ENCODE peak calls at places on chromosomes 16 and 17, in four cellular contexts. F, H, Y and G are unnamed samples.

GRCh38 chr17:32805029-32805976 is 71.6 kb downstream of the MYO1D start:
- DNase-seq in F (peak; percentile 58), H (no peak), Y (no peak), G (no peak)

GRCh38 chr17:79845601-79845949 is 6.3 kb upstream of the CBX4 start:
- DNase-seq in F (no peak), H (peak; percentile 51), Y (no peak), G (no peak)

GRCh38 chr16:12178251-12178990 is 201.9 kb downstream of the SNX29 start:
- DNase-seq in F (no peak), H (peak; percentile 44), Y (peak; percentile 66), G (no peak)

GRCh38 chr17:8829036-8829941 is 30.1 kb upstream of the MFSD6L start:
- DNase-seq in F (no peak), H (no peak), Y (no peak), G (no peak)

GRCh38 chr17:58005031-58005727 is 1.9 kb downstream of the SRSF1 start:
- DNase-seq in F (peak; percentile 19), H (no peak), Y (no peak), G (no peak)

GRCh38 chr16:15777533-15778203 is 79.2 kb downstream of the MYH11 start:
- DNase-seq in F (peak; percentile 19), H (no peak), Y (no peak), G (no peak)

GRCh38 chr17:18226284-18226945 is 980 bp downstream of the LLGL1 start:
- DNase-seq in F (no peak), H (no peak), Y (no peak), G (no peak)

GRCh38 chr17:37702605-37703004 is 42.3 kb downstream of the HNF1B start:
- DNase-seq in F (peak; percentile 86), H (no peak), Y (no peak), G (no peak)

GRCh38 chr17:75587718-75588545 is at the start of gene MYO15B:
- DNase-seq in F (no peak), H (peak; percentile 70), Y (peak; percentile 72), G (peak; percentile 76)

GRCh38 chr16:85940214-85940613 is 41.3 kb downstream of the IRF8 start:
- DNase-seq in F (no peak), H (no peak), Y (no peak), G (no peak)

GRCh38 chr17:11274106-11274505 is 33.1 kb downstream of the SHISA6 start:
- DNase-seq in F (no peak), H (no peak), Y (no peak), G (no peak)

GRCh38 chr16:3401719-3402397 is 843 bp downstream of the ZNF174 start:
- DNase-seq in F (no peak), H (no peak), Y (no peak), G (no peak)

GRCh38 chr17:40260528-40260927 is 27.2 kb upstream of the CDC6 start:
- DNase-seq in F (no peak), H (no peak), Y (no peak), G (no peak)

GRCh38 chr17:7184091-7184488 is 4.9 kb upstream of the ASGR1 start:
- DNase-seq in F (no peak), H (no peak), Y (no peak), G (peak; percentile 83)

GRCh38 chr17:4950757-4951204 is at the start of gene ENO3:
- DNase-seq in F (no peak), H (peak; percentile 58), Y (peak; percentile 56), G (peak; percentile 74)

GRCh38 chr17:81635973-81636504 is 873 bp downstream of the NPLOC4 start:
- DNase-seq in F (no peak), H (no peak), Y (no peak), G (no peak)

GRCh38 chr17:28944862-28945741 is 6.2 kb downstream of the PHF12 start:
- DNase-seq in F (peak; percentile 29), H (no peak), Y (no peak), G (no peak)

GRCh38 chr16:66486773-66487579 is 59.9 kb downstream of the BEAN1 start:
- DNase-seq in F (peak; percentile 52), H (no peak), Y (no peak), G (peak; percentile 37)

GRCh38 chr16:48013476-48013875 is 142.3 kb downstream of the ABCC12 start:
- DNase-seq in F (peak; percentile 90), H (no peak), Y (no peak), G (no peak)

GRCh38 chr16:27272076-27272475 is 3.5 kb upstream of the NSMCE1 start:
- DNase-seq in F (no peak), H (no peak), Y (no peak), G (no peak)

GRCh38 chr16:79366635-79367034 is 233.9 kb downstream of the MAF start:
- DNase-seq in F (no peak), H (no peak), Y (no peak), G (no peak)

GRCh38 chr16:9978160-9978725 is 204.0 kb downstream of the GRIN2A start:
- DNase-seq in F (no peak), H (no peak), Y (no peak), G (no peak)

GRCh38 chr17:82324566-82325285 is 7.3 kb upstream of the CD7 start:
- DNase-seq in F (no peak), H (no peak), Y (no peak), G (peak; percentile 59)

DNA sequence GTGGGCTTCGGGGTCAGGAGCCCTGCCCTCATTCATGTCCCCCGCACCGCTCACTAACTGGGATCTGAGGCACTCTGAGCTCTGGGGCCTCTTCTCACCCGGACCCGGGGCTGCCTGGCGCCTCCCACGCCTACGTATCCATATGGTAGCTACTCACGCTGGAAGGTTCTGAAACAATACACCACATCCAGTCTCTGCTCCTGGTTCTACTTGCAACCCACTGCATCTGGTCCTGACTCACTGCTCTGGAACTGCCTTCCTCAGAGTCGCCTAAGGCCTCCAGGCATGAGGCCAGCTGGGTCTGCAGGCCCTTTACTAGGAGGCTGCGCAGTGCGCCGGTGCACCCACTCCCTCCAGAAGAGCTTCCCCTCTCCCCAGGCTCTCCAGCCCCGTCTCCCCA is 18.1 kb downstream of the USP36 start:
- DNase-seq in F (no peak), H (no peak), Y (no peak), G (no peak)
- H3K36me3 ChIP-seq in F (peaks cover 37% of the 10 kb centered on the region), H (no peaks in the 10 kb centered on the region), Y (peaks cover 97% of the 10 kb centered on the region), G (peaks cover 11% of the 10 kb centered on the region)

GRCh38 chr16:68281368-68282063 is 17.2 kb downstream of the SLC7A6 start:
- DNase-seq in F (no peak), H (no peak), Y (no peak), G (no peak)
- H3K27ac ChIP-seq in F (no peak overlapping the region), H (no peak overlapping the region), Y (peak overlapping the region; percentile 87), G (no peak overlapping the region)

DNA sequence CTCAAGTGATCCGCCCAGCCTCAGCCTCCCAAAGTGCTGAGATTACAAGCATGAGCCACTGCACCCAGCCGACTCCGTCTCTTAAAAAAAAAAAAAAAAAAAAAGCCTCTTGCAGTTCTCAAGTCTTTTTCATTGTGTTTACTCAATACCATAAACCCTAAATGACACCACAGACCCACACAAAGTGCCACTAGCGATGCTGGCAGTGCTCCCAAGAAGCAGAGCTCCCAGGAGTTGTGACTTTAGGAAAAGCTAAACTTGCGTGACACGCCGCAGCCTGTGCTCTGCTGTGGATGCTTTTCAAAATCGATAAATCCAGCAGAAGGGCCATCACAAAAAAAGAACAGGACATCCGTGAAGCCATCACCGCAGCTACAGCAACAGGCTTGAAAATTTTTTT is 114.7 kb downstream of the ANKRD11 start:
- DNase-seq in F (no peak), H (no peak), Y (no peak), G (no peak)
- H3K36me3 ChIP-seq in F (no peaks in the 10 kb centered on the region), H (no peaks in the 10 kb centered on the region), Y (no peaks in the 10 kb centered on the region), G (no peaks in the 10 kb centered on the region)

DNA sequence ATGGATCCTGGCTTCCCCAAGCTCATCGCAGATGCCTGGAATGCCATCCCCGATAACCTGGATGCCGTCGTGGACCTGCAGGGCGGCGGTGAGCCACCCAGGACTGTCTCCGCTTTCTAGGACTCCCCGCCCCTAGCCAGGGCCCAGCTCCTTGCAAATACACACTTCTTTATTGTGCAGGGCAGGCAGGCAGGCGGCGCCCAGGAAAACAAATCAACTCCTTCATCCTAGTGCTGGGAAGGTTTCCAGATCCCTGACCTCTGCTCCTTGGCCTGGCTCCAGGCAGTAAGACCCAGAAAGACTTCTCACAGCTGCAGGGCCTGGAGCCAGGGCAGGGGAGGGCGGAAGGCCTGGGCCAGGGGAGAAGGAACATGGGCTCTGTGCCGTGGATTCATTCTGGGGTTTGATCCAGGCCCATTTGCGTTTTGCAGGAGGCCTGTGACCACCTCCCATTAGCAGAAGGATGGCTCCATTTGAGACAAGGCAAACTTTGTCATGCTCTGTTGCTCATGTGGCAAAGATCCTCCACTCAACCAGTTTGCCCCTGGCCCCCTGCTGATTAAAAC is 6.0 kb upstream of the LPCAT2 start:
- DNase-seq in F (no peak), H (peak; percentile 97), Y (peak; percentile 93), G (peak; percentile 92)
- H3K27ac ChIP-seq in F (peak overlapping the region; percentile 4), H (no peak overlapping the region), Y (peak overlapping the region; percentile 70), G (peak overlapping the region; percentile 12)

DNA sequence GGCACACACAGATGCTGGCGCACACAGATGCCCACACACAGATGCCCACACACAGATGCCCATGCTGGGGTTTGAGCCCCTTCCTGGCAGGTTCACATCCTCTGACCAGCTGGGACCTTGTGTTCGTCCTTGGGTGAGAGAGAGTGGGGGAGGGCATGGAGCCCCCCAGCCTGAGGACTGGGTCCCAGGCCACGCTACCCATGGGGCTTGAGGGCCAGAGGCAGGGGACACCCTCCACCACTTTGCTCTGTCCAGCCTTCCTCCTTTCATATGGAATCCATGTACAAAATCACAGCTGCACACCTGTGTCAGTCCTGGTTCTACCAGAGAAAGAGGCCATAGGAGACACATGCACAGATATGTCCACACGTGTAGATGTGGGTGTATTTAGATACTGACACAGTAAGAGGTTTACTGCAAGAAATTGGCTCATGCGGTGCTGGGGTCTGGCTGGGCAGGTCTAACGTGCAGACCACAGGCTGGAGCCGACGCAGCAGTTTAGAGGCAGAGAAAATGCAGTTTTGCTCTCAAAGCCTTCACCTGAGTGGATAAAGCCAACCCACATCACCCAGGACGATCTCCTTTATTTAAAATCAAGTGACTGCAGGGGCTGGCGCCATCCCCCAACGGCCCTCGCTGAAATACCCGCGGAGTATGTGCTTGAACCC is 10.8 kb downstream of the SLC22A31 start:
- DNase-seq in F (no peak), H (no peak), Y (no peak), G (no peak)
- H3K36me3 ChIP-seq in F (no peaks in the 10 kb centered on the region), H (no peaks in the 10 kb centered on the region), Y (no peaks in the 10 kb centered on the region), G (no peaks in the 10 kb centered on the region)

DNA sequence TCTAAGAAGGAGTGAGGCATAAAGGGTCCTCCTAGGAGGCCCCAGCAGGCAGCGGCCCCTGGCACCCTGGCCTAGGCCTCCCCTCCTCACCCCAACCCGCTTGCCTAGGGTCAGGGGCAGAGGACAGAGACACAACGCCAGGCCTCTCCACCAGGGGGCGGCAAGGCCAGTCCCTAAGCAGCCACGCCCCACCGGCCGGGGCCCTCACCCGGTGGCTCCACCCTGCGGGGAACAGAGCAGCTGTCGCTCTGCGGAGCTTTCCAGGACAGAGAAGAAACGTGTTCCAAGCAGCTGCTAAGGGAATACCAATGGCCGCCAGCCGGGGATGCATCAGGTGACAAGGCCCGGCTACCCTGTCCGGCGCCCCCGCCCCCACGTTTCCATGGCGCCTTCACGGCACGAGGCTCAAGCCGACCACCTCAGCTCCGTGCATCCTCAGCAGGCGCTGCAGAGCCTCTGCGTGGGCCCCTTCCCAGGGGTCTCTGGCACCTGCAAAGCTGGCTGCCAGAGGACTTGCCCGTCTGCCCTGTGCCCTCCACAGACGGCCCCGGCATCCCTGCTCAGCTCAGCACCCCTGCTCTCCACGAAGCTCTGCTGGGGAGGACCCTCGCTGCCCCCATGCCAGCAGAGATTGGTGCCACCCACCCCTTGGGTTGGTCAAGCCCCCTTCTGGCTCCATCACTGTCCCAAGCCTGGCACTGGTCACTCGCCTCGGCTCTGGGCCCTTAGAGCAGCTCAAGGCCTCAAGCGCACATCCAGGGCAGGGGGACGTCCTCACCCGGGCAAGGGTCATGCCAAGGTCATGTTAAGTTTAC is 5.6 kb downstream of the ZNF598 start:
- DNase-seq in F (peak; percentile 66), H (peak; percentile 71), Y (peak; percentile 90), G (peak; percentile 96)
- H3K27ac ChIP-seq in F (no peak overlapping the region), H (no peak overlapping the region), Y (peak overlapping the region; percentile 71), G (peak overlapping the region; percentile 73)